ENCODE peak calls at places on chromosome 20, in six cellular contexts. One of them, this sample, is unnamed.
A peak's percentile ranks its signal among the peaks of the same experiment; 100 is the strongest.

GRCh38 chr20:48819813-48820648 is 7.8 kb downstream of the PREX1 start:
- DNase-seq in transverse colon: no peak
- DNase-seq in activated T-helper 1 cell treated with anti-CD3 and anti-CD28 coated beads, Interleukin-2, amount 50 U/mL, for 16 hours: no peak
- DNase-seq in CD14-positive monocyte: no peak
- DNase-seq in LHCN-M2: no peak
- DNase-seq in H54: no peak
- DNase-seq in this sample: no peak

GRCh38 chr20:63819224-63819917 is 11.7 kb downstream of the ZBTB46 start:
- DNase-seq in transverse colon: peak; percentile 48
- DNase-seq in activated T-helper 1 cell treated with anti-CD3 and anti-CD28 coated beads, Interleukin-2, amount 50 U/mL, for 16 hours: no peak
- DNase-seq in CD14-positive monocyte: no peak
- DNase-seq in LHCN-M2: peak; percentile 37
- DNase-seq in H54: no peak
- DNase-seq in this sample: no peak

GRCh38 chr20:57053798-57054552 is 212.5 kb downstream of the BMP7 start:
- DNase-seq in transverse colon: no peak
- DNase-seq in activated T-helper 1 cell treated with anti-CD3 and anti-CD28 coated beads, Interleukin-2, amount 50 U/mL, for 16 hours: no peak
- DNase-seq in CD14-positive monocyte: peak; percentile 43
- DNase-seq in LHCN-M2: no peak
- DNase-seq in H54: no peak
- DNase-seq in this sample: no peak

GRCh38 chr20:57251344-57251743 is 15.1 kb downstream of the BMP7 start:
- DNase-seq in transverse colon: no peak
- DNase-seq in activated T-helper 1 cell treated with anti-CD3 and anti-CD28 coated beads, Interleukin-2, amount 50 U/mL, for 16 hours: no peak
- DNase-seq in CD14-positive monocyte: no peak
- DNase-seq in LHCN-M2: no peak
- DNase-seq in H54: no peak
- DNase-seq in this sample: no peak

GRCh38 chr20:17863577-17864292 is 104.9 kb downstream of the SNX5 start:
- DNase-seq in transverse colon: peak; percentile 87
- DNase-seq in activated T-helper 1 cell treated with anti-CD3 and anti-CD28 coated beads, Interleukin-2, amount 50 U/mL, for 16 hours: no peak
- DNase-seq in CD14-positive monocyte: peak; percentile 17
- DNase-seq in LHCN-M2: no peak
- DNase-seq in H54: no peak
- DNase-seq in this sample: no peak

GRCh38 chr20:62010551-62011402 is 54.9 kb downstream of the TAF4 start:
- DNase-seq in transverse colon: peak; percentile 53
- DNase-seq in activated T-helper 1 cell treated with anti-CD3 and anti-CD28 coated beads, Interleukin-2, amount 50 U/mL, for 16 hours: peak; percentile 42
- DNase-seq in CD14-positive monocyte: no peak
- DNase-seq in LHCN-M2: peak; percentile 35
- DNase-seq in H54: peak; percentile 42
- DNase-seq in this sample: peak; percentile 44

GRCh38 chr20:44772636-44773035 is 27.0 kb downstream of the KCNK15 start:
- DNase-seq in transverse colon: no peak
- DNase-seq in activated T-helper 1 cell treated with anti-CD3 and anti-CD28 coated beads, Interleukin-2, amount 50 U/mL, for 16 hours: no peak
- DNase-seq in CD14-positive monocyte: no peak
- DNase-seq in LHCN-M2: no peak
- DNase-seq in H54: no peak
- DNase-seq in this sample: no peak

GRCh38 chr20:35947489-35947888 is 6.8 kb downstream of the SCAND1 start:
- DNase-seq in transverse colon: no peak
- DNase-seq in activated T-helper 1 cell treated with anti-CD3 and anti-CD28 coated beads, Interleukin-2, amount 50 U/mL, for 16 hours: no peak
- DNase-seq in CD14-positive monocyte: no peak
- DNase-seq in LHCN-M2: peak; percentile 25
- DNase-seq in H54: peak; percentile 36
- DNase-seq in this sample: no peak